ENCODE peak calls at places on chromosome 1, in four cellular contexts. One of them, this sample, is unnamed. For H3K9me3, the result is how much of the 10 kb centered on the place peaks cover.

GRCh38 chr1:222618880-222619321 is 1.0 kb downstream of the MIA3 start:
- DNase-seq in cardiac muscle cell: peak
- DNase-seq in left lung: peak
- DNase-seq in heart right ventricle: peak
- DNase-seq in this sample: peak

GRCh38 chr1:54537611-54538010 is 10.4 kb upstream of the ACOT11 start:
- DNase-seq in cardiac muscle cell: no peak
- DNase-seq in left lung: no peak
- DNase-seq in heart right ventricle: no peak
- DNase-seq in this sample: peak

GRCh38 chr1:119001181-119002018 is 13.3 kb upstream of the TBX15 start:
- DNase-seq in cardiac muscle cell: peak
- DNase-seq in left lung: no peak
- DNase-seq in heart right ventricle: no peak
- DNase-seq in this sample: no peak

GRCh38 chr1:203321273-203322052 is 16.1 kb downstream of the BTG2 start:
- DNase-seq in cardiac muscle cell: no peak
- DNase-seq in left lung: no peak
- DNase-seq in heart right ventricle: no peak
- DNase-seq in this sample: no peak

GRCh38 chr1:87644033-87644432 is 315.4 kb downstream of the LMO4 start:
- DNase-seq in cardiac muscle cell: peak
- DNase-seq in left lung: no peak
- DNase-seq in heart right ventricle: no peak
- DNase-seq in this sample: no peak

GRCh38 chr1:165114022-165114888 is 242.3 kb downstream of the LMX1A start:
- DNase-seq in cardiac muscle cell: peak
- DNase-seq in left lung: no peak
- DNase-seq in heart right ventricle: no peak
- DNase-seq in this sample: peak

GRCh38 chr1:175201061-175201508 is 8.5 kb upstream of the KIAA0040 start:
- DNase-seq in cardiac muscle cell: peak
- DNase-seq in left lung: no peak
- DNase-seq in heart right ventricle: peak
- DNase-seq in this sample: peak

GRCh38 chr1:54640361-54640760 is 1.2 kb upstream of the MROH7 start:
- DNase-seq in cardiac muscle cell: no peak
- DNase-seq in left lung: no peak
- DNase-seq in heart right ventricle: no peak
- DNase-seq in this sample: no peak

GRCh38 chr1:100506221-100506620 is 31.7 kb upstream of the GPR88 start:
- DNase-seq in cardiac muscle cell: peak
- DNase-seq in left lung: no peak
- DNase-seq in heart right ventricle: no peak
- DNase-seq in this sample: no peak

GRCh38 chr1:21149862-21150432 is 26.8 kb downstream of the EIF4G3 start:
- DNase-seq in cardiac muscle cell: peak
- DNase-seq in left lung: no peak
- DNase-seq in heart right ventricle: peak
- DNase-seq in this sample: peak

GRCh38 chr1:165355977-165356811 is at the start of gene LMX1A:
- DNase-seq in cardiac muscle cell: peak
- DNase-seq in left lung: peak
- DNase-seq in heart right ventricle: no peak
- DNase-seq in this sample: no peak

GRCh38 chr1:112840631-112841624 is 115.1 kb downstream of the SLC16A1 start:
- DNase-seq in cardiac muscle cell: peak
- DNase-seq in left lung: no peak
- DNase-seq in heart right ventricle: no peak
- DNase-seq in this sample: peak

GRCh38 chr1:201218409-201218808 is 27.8 kb downstream of the IGFN1 start:
- DNase-seq in cardiac muscle cell: no peak
- DNase-seq in left lung: peak
- DNase-seq in heart right ventricle: no peak
- DNase-seq in this sample: no peak

GRCh38 chr1:147723691-147724323 is 36.6 kb downstream of the GJA5 start:
- DNase-seq in cardiac muscle cell: peak
- DNase-seq in left lung: no peak
- DNase-seq in heart right ventricle: peak
- DNase-seq in this sample: no peak

GRCh38 chr1:218659911-218660677 is 315.0 kb downstream of the TGFB2 start:
- DNase-seq in cardiac muscle cell: no peak
- DNase-seq in left lung: no peak
- DNase-seq in heart right ventricle: no peak
- DNase-seq in this sample: no peak

GRCh38 chr1:57124768-57125446 is 159.1 kb upstream of the C8B start:
- DNase-seq in cardiac muscle cell: peak
- DNase-seq in left lung: no peak
- DNase-seq in heart right ventricle: no peak
- DNase-seq in this sample: no peak

GRCh38 chr1:218344814-218345672 is at the start of gene TGFB2:
- DNase-seq in cardiac muscle cell: peak
- DNase-seq in left lung: no peak
- DNase-seq in heart right ventricle: no peak
- DNase-seq in this sample: peak

GRCh38 chr1:147243228-147243685 is 773 bp downstream of the CHD1L start:
- DNase-seq in cardiac muscle cell: no peak
- DNase-seq in left lung: peak
- DNase-seq in heart right ventricle: peak
- DNase-seq in this sample: peak

GRCh38 chr1:27076803-27077202 is 64.2 kb upstream of the TENT5B start:
- DNase-seq in cardiac muscle cell: no peak
- DNase-seq in left lung: no peak
- DNase-seq in heart right ventricle: no peak
- DNase-seq in this sample: no peak

GRCh38 chr1:192861860-192862259 is 53.0 kb downstream of the RGS2 start:
- DNase-seq in cardiac muscle cell: no peak
- DNase-seq in left lung: no peak
- DNase-seq in heart right ventricle: no peak
- DNase-seq in this sample: no peak

GRCh38 chr1:54325705-54326461 is 80.3 kb downstream of the SSBP3 start:
- DNase-seq in cardiac muscle cell: no peak
- DNase-seq in left lung: no peak
- DNase-seq in heart right ventricle: no peak
- DNase-seq in this sample: peak

GRCh38 chr1:231248778-231249177 is 7.8 kb downstream of the GNPAT start:
- DNase-seq in cardiac muscle cell: no peak
- DNase-seq in left lung: no peak
- DNase-seq in heart right ventricle: no peak
- DNase-seq in this sample: no peak

GRCh38 chr1:178664278-178664677 is 60.8 kb upstream of the RALGPS2 start:
- DNase-seq in cardiac muscle cell: no peak
- DNase-seq in left lung: no peak
- DNase-seq in heart right ventricle: no peak
- DNase-seq in this sample: peak

GRCh38 chr1:39835110-39835509 is 46.4 kb upstream of the BMP8B start:
- DNase-seq in cardiac muscle cell: no peak
- DNase-seq in left lung: no peak
- DNase-seq in heart right ventricle: no peak
- DNase-seq in this sample: no peak

GRCh38 chr1:64834734-64835133 is 89.9 kb downstream of the RAVER2 start:
- DNase-seq in cardiac muscle cell: peak
- DNase-seq in left lung: no peak
- DNase-seq in heart right ventricle: no peak
- DNase-seq in this sample: no peak

GRCh38 chr1:195495720-195496635 is 1112.3 kb downstream of the KCNT2 start:
- DNase-seq in cardiac muscle cell: no peak
- DNase-seq in left lung: no peak
- DNase-seq in heart right ventricle: no peak
- DNase-seq in this sample: peak

GRCh38 chr1:227662933-227663332 is 72.2 kb downstream of the JMJD4 start:
- DNase-seq in cardiac muscle cell: no peak
- DNase-seq in left lung: no peak
- DNase-seq in heart right ventricle: no peak
- DNase-seq in this sample: no peak
- H3K9me3 ChIP-seq in cardiac muscle cell: under half
- H3K9me3 ChIP-seq in left lung: half or more
- H3K9me3 ChIP-seq in heart right ventricle: half or more
- H3K9me3 ChIP-seq in this sample: half or more

DNA sequence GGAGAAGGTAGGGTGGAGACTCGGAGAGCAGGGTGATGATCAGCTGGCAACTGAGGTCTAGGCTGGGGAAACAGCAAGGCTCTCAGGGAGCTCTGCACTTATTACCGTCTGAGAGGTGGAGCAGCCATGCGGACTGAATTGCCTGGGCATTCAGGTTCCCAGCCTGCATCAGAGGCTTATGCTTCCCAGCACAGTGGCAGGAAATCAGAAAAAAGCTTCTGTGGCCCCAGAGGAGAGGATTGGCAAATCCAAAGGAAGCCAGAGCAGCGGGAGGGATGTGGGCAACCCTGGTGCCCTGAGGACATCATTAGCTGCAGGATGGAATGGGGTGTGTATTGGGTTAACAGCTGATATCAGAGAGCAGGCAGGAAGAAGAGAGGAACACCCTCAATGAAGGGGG is 374.1 kb upstream of the POU3F1 start:
- DNase-seq in cardiac muscle cell: no peak
- DNase-seq in left lung: no peak
- DNase-seq in heart right ventricle: no peak
- DNase-seq in this sample: no peak
- H3K9me3 ChIP-seq in cardiac muscle cell: under half
- H3K9me3 ChIP-seq in left lung: under half
- H3K9me3 ChIP-seq in heart right ventricle: under half
- H3K9me3 ChIP-seq in this sample: under half

GRCh38 chr1:248739580-248740205 is 15.9 kb downstream of the LYPD8 start:
- DNase-seq in cardiac muscle cell: no peak
- DNase-seq in left lung: peak
- DNase-seq in heart right ventricle: no peak
- DNase-seq in this sample: no peak
- H3K9me3 ChIP-seq in cardiac muscle cell: under half
- H3K9me3 ChIP-seq in left lung: under half
- H3K9me3 ChIP-seq in heart right ventricle: under half
- H3K9me3 ChIP-seq in this sample: under half

GRCh38 chr1:238187575-238187949 is 296.8 kb upstream of the ZP4 start:
- DNase-seq in cardiac muscle cell: no peak
- DNase-seq in left lung: no peak
- DNase-seq in heart right ventricle: no peak
- DNase-seq in this sample: no peak

GRCh38 chr1:238191161-238191560 is 300.4 kb upstream of the ZP4 start:
- DNase-seq in cardiac muscle cell: no peak
- DNase-seq in left lung: no peak
- DNase-seq in heart right ventricle: no peak
- DNase-seq in this sample: no peak

GRCh38 chr1:238186887-238187574 is 296.3 kb upstream of the ZP4 start:
- DNase-seq in cardiac muscle cell: no peak
- DNase-seq in left lung: no peak
- DNase-seq in heart right ventricle: no peak
- DNase-seq in this sample: no peak
- H3K9me3 ChIP-seq in cardiac muscle cell: under half
- H3K9me3 ChIP-seq in left lung: under half
- H3K9me3 ChIP-seq in heart right ventricle: under half
- H3K9me3 ChIP-seq in this sample: under half

GRCh38 chr1:232431326-232431725 is 198.6 kb downstream of the SIPA1L2 start:
- DNase-seq in cardiac muscle cell: no peak
- DNase-seq in left lung: no peak
- DNase-seq in heart right ventricle: no peak
- DNase-seq in this sample: no peak
- H3K9me3 ChIP-seq in cardiac muscle cell: under half
- H3K9me3 ChIP-seq in left lung: under half
- H3K9me3 ChIP-seq in heart right ventricle: under half
- H3K9me3 ChIP-seq in this sample: under half

GRCh38 chr1:2974701-2975301 is 46.5 kb upstream of the ACTRT2 start:
- DNase-seq in cardiac muscle cell: no peak
- DNase-seq in left lung: no peak
- DNase-seq in heart right ventricle: no peak
- DNase-seq in this sample: no peak
- H3K9me3 ChIP-seq in cardiac muscle cell: under half
- H3K9me3 ChIP-seq in left lung: under half
- H3K9me3 ChIP-seq in heart right ventricle: under half
- H3K9me3 ChIP-seq in this sample: under half

DNA sequence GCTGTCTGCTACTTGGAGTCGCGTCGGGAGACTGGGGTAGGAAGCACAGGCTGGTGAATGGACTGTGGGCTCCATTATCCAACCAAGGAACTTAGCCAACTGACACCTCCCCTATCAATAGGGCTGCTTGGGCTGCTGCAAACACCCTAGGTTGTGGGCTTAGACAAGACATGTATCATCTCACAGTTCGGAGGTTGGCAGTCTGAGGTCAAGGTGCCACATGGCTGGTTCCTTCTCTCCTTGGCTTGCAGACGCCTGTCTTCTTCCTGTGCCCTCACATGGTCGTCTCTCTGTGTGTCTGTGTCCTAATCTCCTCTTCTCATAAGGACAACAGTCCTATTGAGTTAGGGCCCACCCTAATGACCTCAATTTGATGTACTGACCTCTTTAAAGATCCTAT is 606.8 kb downstream of the NPHP4 start:
- DNase-seq in cardiac muscle cell: no peak
- DNase-seq in left lung: no peak
- DNase-seq in heart right ventricle: no peak
- DNase-seq in this sample: no peak
- H3K9me3 ChIP-seq in cardiac muscle cell: under half
- H3K9me3 ChIP-seq in left lung: under half
- H3K9me3 ChIP-seq in heart right ventricle: under half
- H3K9me3 ChIP-seq in this sample: under half

GRCh38 chr1:49319426-49319963 is 542.8 kb upstream of the BEND5 start:
- DNase-seq in cardiac muscle cell: no peak
- DNase-seq in left lung: no peak
- DNase-seq in heart right ventricle: no peak
- DNase-seq in this sample: no peak

GRCh38 chr1:49318218-49318617 is 541.5 kb upstream of the BEND5 start:
- DNase-seq in cardiac muscle cell: no peak
- DNase-seq in left lung: no peak
- DNase-seq in heart right ventricle: no peak
- DNase-seq in this sample: no peak

DNA sequence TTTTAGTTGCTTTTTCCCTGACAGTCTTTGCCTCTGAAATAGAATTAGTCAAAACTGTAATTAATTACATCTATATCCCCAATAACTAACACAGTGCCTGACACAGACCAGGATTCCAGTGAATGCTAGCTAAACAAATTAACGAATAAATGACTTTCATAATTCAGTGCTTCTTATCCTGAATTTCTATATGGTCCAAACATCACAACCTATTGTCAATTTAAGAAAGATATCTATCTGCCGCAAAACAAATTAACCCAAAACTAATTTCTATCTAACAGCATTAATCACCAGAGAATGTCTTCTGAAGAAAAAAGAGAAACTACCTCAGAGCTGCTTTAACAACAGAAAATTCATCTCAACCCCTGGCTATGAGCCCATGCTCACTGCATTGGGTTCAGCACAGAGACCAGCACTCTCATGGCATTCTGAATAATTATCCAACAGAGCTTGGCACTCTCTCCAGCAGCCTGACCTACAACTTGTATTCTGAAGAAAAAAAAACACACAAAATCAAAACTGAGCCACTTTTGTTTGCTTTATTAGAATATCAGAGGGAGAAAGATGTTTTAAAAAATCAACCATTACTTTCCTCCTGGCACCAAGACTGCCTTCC is 547.3 kb upstream of the BEND5 start:
- DNase-seq in cardiac muscle cell: no peak
- DNase-seq in left lung: no peak
- DNase-seq in heart right ventricle: no peak
- DNase-seq in this sample: no peak
- H3K9me3 ChIP-seq in cardiac muscle cell: under half
- H3K9me3 ChIP-seq in left lung: under half
- H3K9me3 ChIP-seq in heart right ventricle: under half
- H3K9me3 ChIP-seq in this sample: under half

GRCh38 chr1:32181563-32181962 is 2.1 kb downstream of the TXLNA start:
- DNase-seq in cardiac muscle cell: no peak
- DNase-seq in left lung: no peak
- DNase-seq in heart right ventricle: no peak
- DNase-seq in this sample: no peak
- H3K9me3 ChIP-seq in cardiac muscle cell: under half
- H3K9me3 ChIP-seq in left lung: under half
- H3K9me3 ChIP-seq in heart right ventricle: under half
- H3K9me3 ChIP-seq in this sample: under half

GRCh38 chr1:168405931-168406330 is 125.3 kb downstream of the TBX19 start:
- DNase-seq in cardiac muscle cell: no peak
- DNase-seq in left lung: no peak
- DNase-seq in heart right ventricle: no peak
- DNase-seq in this sample: no peak
- H3K9me3 ChIP-seq in cardiac muscle cell: under half
- H3K9me3 ChIP-seq in left lung: under half
- H3K9me3 ChIP-seq in heart right ventricle: under half
- H3K9me3 ChIP-seq in this sample: under half

This sample was measured in SJCRH30.